ENCODE peak calls at places on chromosomes 2 and 18, in seven cellular contexts. C is activated naive CD8-positive, alpha-beta T cell treated with anti-CD3 and anti-CD28 coated beads, Interleukin-2, amount 50 U/mL, for 24 hours; E is endothelial cell; J is foreskin fibroblast; X is A549; F is M059J; D is AG04450. T is an unnamed sample.

GRCh38 chr2:133489641-133490411 is 78.4 kb downstream of the NCKAP5 start:
- DNase-seq in C (no peak), J (peak; percentile 17), D (no peak), E (no peak), X (no peak), F (peak; percentile 56), T (peak; percentile 47)

GRCh38 chr18:26648509-26649192 is 100.3 kb upstream of the KCTD1 start:
- DNase-seq in E (no peak), C (no peak), F (no peak), D (no peak), X (no peak), J (no peak), T (no peak)

GRCh38 chr18:48589797-48590519 is 51.1 kb downstream of the CTIF start:
- DNase-seq in E (no peak), J (no peak), X (no peak), D (no peak), F (peak; percentile 22), C (no peak), T (no peak)

GRCh38 chr2:9809448-9810088 is 33.7 kb upstream of the TAF1B start:
- DNase-seq in E (no peak), F (no peak), J (no peak), X (no peak), C (no peak), D (no peak), T (no peak)

GRCh38 chr2:134254836-134255235 is 964 bp downstream of the MGAT5 start:
- DNase-seq in J (no peak), C (no peak), E (no peak), F (no peak), X (no peak), D (no peak), T (no peak)

GRCh38 chr2:236968101-236968886 is 117.4 kb upstream of the COPS8 start:
- DNase-seq in E (no peak), C (no peak), J (no peak), X (no peak), F (no peak), D (no peak), T (no peak)

GRCh38 chr2:64063924-64064331 is 44.7 kb upstream of the VPS54 start:
- DNase-seq in J (peak; percentile 47), E (no peak), D (peak; percentile 32), X (no peak), C (no peak), F (peak; percentile 73), T (peak; percentile 93)

GRCh38 chr2:198136142-198136541 is 331.7 kb downstream of the PLCL1 start:
- DNase-seq in C (no peak), F (no peak), J (no peak), D (no peak), X (no peak), E (no peak), T (no peak)

GRCh38 chr2:100178085-100178788 is 35.8 kb upstream of the AFF3 start:
- DNase-seq in C (peak; percentile 14), D (no peak), F (peak; percentile 30), X (peak; percentile 62), J (no peak), E (peak; percentile 63), T (peak; percentile 59)

GRCh38 chr2:100106460-100106859 is 35.9 kb downstream of the AFF3 start:
- DNase-seq in C (no peak), F (no peak), E (peak; percentile 21), J (no peak), D (no peak), X (no peak), T (peak; percentile 29)

GRCh38 chr2:185628985-185629384 is 109.6 kb upstream of the FSIP2 start:
- DNase-seq in E (peak; percentile 38), D (no peak), F (peak; percentile 6), X (no peak), J (no peak), C (no peak), T (no peak)

GRCh38 chr18:78757014-78757413 is 222.6 kb upstream of the SALL3 start:
- DNase-seq in F (no peak), J (no peak), D (no peak), X (no peak), C (no peak), E (no peak), T (no peak)

GRCh38 chr2:67318014-67318413 is 79.1 kb upstream of the ETAA1 start:
- DNase-seq in E (no peak), F (no peak), D (no peak), X (no peak), C (no peak), J (no peak), T (no peak)

GRCh38 chr18:68498185-68498584 is 216.7 kb downstream of the TMX3 start:
- DNase-seq in E (no peak), X (no peak), F (no peak), D (no peak), J (no peak), C (no peak), T (no peak)

GRCh38 chr18:30486856-30487255 is 555.7 kb downstream of the DSC3 start:
- DNase-seq in D (no peak), F (peak; percentile 26), X (no peak), J (no peak), C (no peak), E (no peak), T (peak; percentile 42)

GRCh38 chr18:48459471-48459870 is 50.3 kb upstream of the ZBTB7C start:
- DNase-seq in D (no peak), J (no peak), E (no peak), C (no peak), F (no peak), X (no peak), T (no peak)

GRCh38 chr2:137826373-137827372 is 137.6 kb upstream of the HNMT start:
- DNase-seq in E (no peak), D (no peak), F (no peak), X (no peak), C (no peak), J (no peak), T (no peak)

GRCh38 chr2:193584522-193584938 is 1389.8 kb upstream of the TMEFF2 start:
- DNase-seq in X (no peak), D (no peak), C (no peak), J (peak; percentile 3), E (peak; percentile 21), F (peak; percentile 32), T (peak; percentile 37)

GRCh38 chr2:234330902-234331301 is 166.0 kb downstream of the ARL4C start:
- DNase-seq in C (no peak), D (no peak), X (no peak), F (no peak), J (no peak), E (no peak), T (no peak)

GRCh38 chr2:186950694-186951093 is 101.7 kb upstream of the ZSWIM2 start:
- DNase-seq in X (no peak), C (no peak), J (no peak), E (no peak), F (peak; percentile 87), D (no peak), T (peak; percentile 5)

GRCh38 chr2:20562540-20563225 is 88.2 kb downstream of the HS1BP3 start:
- DNase-seq in X (no peak), F (no peak), E (peak; percentile 38), J (no peak), D (no peak), C (no peak), T (no peak)

GRCh38 chr18:44819944-44820510 is 139.3 kb downstream of the SETBP1 start:
- DNase-seq in E (no peak), C (no peak), X (no peak), D (no peak), F (no peak), J (no peak), T (no peak)

GRCh38 chr18:55925772-55926171 is 337.8 kb upstream of the TCF4 start:
- DNase-seq in D (no peak), C (no peak), E (no peak), J (peak; percentile 4), F (no peak), X (no peak), T (no peak)

GRCh38 chr2:46847185-46847710 is 68.4 kb downstream of the MCFD2 start:
- DNase-seq in E (no peak), D (peak; percentile 87), F (peak; percentile 98), C (no peak), X (peak; percentile 52), J (peak; percentile 95), T (peak; percentile 95)

GRCh38 chr18:48815581-48816324 is 135.0 kb downstream of the SMAD7 start:
- DNase-seq in F (peak; percentile 66), E (no peak), D (no peak), C (no peak), X (no peak), J (no peak), T (no peak)

GRCh38 chr18:31741096-31741735 is 19.5 kb downstream of the SLC25A52 start:
- DNase-seq in E (peak; percentile 34), C (peak; percentile 57), D (peak; percentile 2), J (no peak), F (peak; percentile 20), X (no peak), T (peak; percentile 49)

GRCh38 chr2:146652311-146652710 is 1192.5 kb upstream of the ACVR2A start:
- DNase-seq in C (no peak), X (no peak), D (no peak), J (peak; percentile 39), E (no peak), F (peak; percentile 52), T (peak; percentile 59)

GRCh38 chr2:169464508-169465386 is 14.5 kb upstream of the BBS5 start:
- DNase-seq in E (no peak), C (no peak), D (no peak), F (no peak), X (no peak), J (no peak), T (no peak)

GRCh38 chr2:201129044-201129505 is 13.1 kb downstream of the CFLAR start:
- DNase-seq in F (peak; percentile 75), X (no peak), C (peak; percentile 53), E (no peak), D (peak; percentile 30), J (peak; percentile 50), T (peak; percentile 92)

GRCh38 chr18:21914739-21915319 is 174.2 kb downstream of the MIB1 start:
- DNase-seq in C (no peak), D (peak; percentile 18), F (peak; percentile 55), J (peak; percentile 9), X (peak; percentile 14), E (peak; percentile 48), T (peak; percentile 72)

GRCh38 chr2:201532686-201533304 is 81.3 kb downstream of the STRADB start:
- DNase-seq in E (no peak), C (no peak), J (peak; percentile 96), F (peak; percentile 98), X (no peak), D (peak; percentile 29), T (peak; percentile 90)

GRCh38 chr2:111201214-111201613 is 80.5 kb downstream of the BCL2L11 start:
- DNase-seq in F (no peak), J (no peak), D (no peak), C (no peak), X (no peak), E (no peak), T (no peak)

T was measured in fibroblast of lung.